ENCODE peak calls at places on chromosomes 5 and 9, in four cellular contexts. O is lower leg skin; Z is CD4-positive, alpha-beta T cell; K is HFF-Myc. P is an unnamed sample.

GRCh38 chr5:57891443-57891842 is 408.8 kb upstream of the ACTBL2 start:
- DNase-seq in O (no peak), Z (no peak), K (no peak), P (no peak)

GRCh38 chr5:175606409-175606808 is 51.5 kb upstream of the HRH2 start:
- DNase-seq in O (no peak), Z (no peak), K (no peak), P (no peak)

GRCh38 chr9:96243798-96244197 is 58.2 kb downstream of the HSD17B3 start:
- DNase-seq in O (no peak), Z (no peak), K (no peak), P (no peak)

GRCh38 chr5:110757118-110757729 is 18.4 kb downstream of the SLC25A46 start:
- DNase-seq in O (no peak), Z (no peak), K (no peak), P (no peak)

GRCh38 chr9:104858271-104858670 is 69.7 kb downstream of the ABCA1 start:
- DNase-seq in O (no peak), Z (no peak), K (no peak), P (no peak)

GRCh38 chr9:124411514-124412227 is 3.6 kb downstream of the PSMB7 start:
- DNase-seq in O (no peak), Z (no peak), K (no peak), P (no peak)

GRCh38 chr9:13860926-13861325 is 453.0 kb downstream of the NFIB start:
- DNase-seq in O (no peak), Z (no peak), K (no peak), P (no peak)

GRCh38 chr9:130069048-130069447 is 15.3 kb downstream of the GPR107 start:
- DNase-seq in O (no peak), Z (no peak), K (no peak), P (no peak)

GRCh38 chr9:16540996-16541668 is 329.3 kb downstream of the BNC2 start:
- DNase-seq in O (no peak), Z (no peak), K (no peak), P (no peak)

GRCh38 chr9:75046725-75047345 is 18.7 kb upstream of the CARNMT1 start:
- DNase-seq in O (no peak), Z (no peak), K (no peak), P (no peak)

GRCh38 chr9:17528859-17529258 is 50.0 kb upstream of the SH3GL2 start:
- DNase-seq in O (no peak), Z (no peak), K (no peak), P (no peak)

GRCh38 chr5:139677404-139678282 is 29.5 kb downstream of the CXXC5 start:
- DNase-seq in O (no peak), Z (no peak), K (no peak), P (no peak)

GRCh38 chr9:102779341-102779740 is 215.8 kb upstream of the CYLC2 start:
- DNase-seq in O (no peak), Z (no peak), K (no peak), P (no peak)

GRCh38 chr5:84383816-84384603 is 670 bp downstream of the EDIL3 start:
- DNase-seq in O (no peak), Z (no peak), K (no peak), P (peak; percentile 76)

GRCh38 chr9:130599625-130600024 is 20.2 kb downstream of the FUBP3 start:
- DNase-seq in O (no peak), Z (no peak), K (no peak), P (no peak)

GRCh38 chr5:14226992-14227391 is 83.8 kb downstream of the TRIO start:
- DNase-seq in O (no peak), Z (no peak), K (no peak), P (no peak)

GRCh38 chr5:2912741-2913140 is 161.3 kb upstream of the IRX2 start:
- DNase-seq in O (peak; percentile 74), Z (no peak), K (no peak), P (peak; percentile 54)

GRCh38 chr9:16143947-16144890 is 591.4 kb downstream of the CCDC171 start:
- DNase-seq in O (peak; percentile 70), Z (no peak), K (no peak), P (no peak)

GRCh38 chr5:137858223-137858916 is 9.3 kb upstream of the MYOT start:
- DNase-seq in O (no peak), Z (no peak), K (no peak), P (no peak)

GRCh38 chr5:151094054-151094858 is 13.4 kb upstream of the TNIP1 start:
- DNase-seq in O (no peak), Z (no peak), K (no peak), P (no peak)

GRCh38 chr9:128553695-128554094 is 1.3 kb downstream of the SPTAN1 start:
- DNase-seq in O (no peak), Z (no peak), K (no peak), P (no peak)

GRCh38 chr9:128551652-128552152 is 685 bp upstream of the SPTAN1 start:
- DNase-seq in O (no peak), Z (no peak), K (no peak), P (peak; percentile 92)

GRCh38 chr9:128550770-128551651 is 1.4 kb upstream of the SPTAN1 start:
- DNase-seq in O (no peak), Z (no peak), K (no peak), P (no peak)

GRCh38 chr9:128552744-128553221 is 396 bp downstream of the SPTAN1 start:
- DNase-seq in O (peak; percentile 91), Z (peak; percentile 60), K (no peak), P (no peak)

GRCh38 chr9:128552153-128552743 is at the start of gene SPTAN1:
- DNase-seq in O (peak; percentile 98), Z (peak; percentile 95), K (peak; percentile 56), P (peak; percentile 93)
- TF ChIP-seq CTCF in O (no peak), Z (no peak), K (no peak), P (no peak)

DNA sequence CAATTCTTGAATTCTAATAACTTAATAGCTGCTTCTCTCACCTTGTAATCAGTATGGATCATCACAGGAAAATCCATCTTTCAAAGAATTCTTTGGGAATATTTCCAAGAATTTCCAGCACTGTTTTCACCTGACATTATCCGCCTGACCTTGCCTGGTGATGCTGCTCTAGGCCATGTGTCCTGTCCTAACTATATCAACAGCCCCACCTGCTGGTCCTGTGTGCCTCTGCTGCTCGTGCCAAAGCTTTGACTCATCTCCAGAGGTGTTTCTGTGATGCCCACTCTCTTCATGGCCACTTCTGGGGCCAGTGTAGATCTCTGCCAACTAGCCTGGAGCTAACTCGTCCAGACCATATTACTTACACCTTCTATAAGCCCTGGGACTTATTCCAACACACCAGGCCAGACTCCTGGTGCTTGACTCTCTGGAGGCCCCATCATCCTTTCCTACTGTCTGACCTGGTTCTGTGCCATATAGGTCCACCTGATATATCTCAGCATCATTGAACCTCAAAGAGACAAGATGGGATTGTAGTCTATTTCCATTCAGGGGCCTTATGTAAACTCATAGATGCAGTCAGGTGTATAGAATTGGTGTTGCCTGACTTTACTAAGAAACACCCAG is 67.5 kb upstream of the CKMT2 start:
- DNase-seq in O (no peak), Z (peak; percentile 56), K (peak; percentile 57), P (peak; percentile 28)
- TF ChIP-seq CTCF in O (no peak), Z (peak; percentile 68), K (peak; percentile 78), P (peak; percentile 21)

DNA sequence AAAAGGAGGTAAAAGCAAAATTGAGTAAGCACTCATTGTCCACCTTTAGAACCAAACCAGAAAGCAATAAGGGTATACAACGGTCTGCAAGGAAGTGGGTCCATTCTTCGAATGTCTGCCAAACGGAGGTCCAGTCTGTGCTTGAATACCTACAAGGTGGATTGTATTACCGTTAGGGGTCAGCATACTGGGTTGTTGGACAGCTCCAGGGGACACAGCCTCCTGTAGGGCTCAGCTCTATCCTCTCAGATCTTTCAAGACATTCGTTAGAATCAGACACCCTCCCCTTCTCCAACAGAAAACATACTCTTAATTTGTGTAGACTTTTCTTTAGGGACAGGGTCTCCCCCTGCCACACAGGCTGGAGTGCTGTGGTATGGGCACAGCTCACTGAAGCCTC is 5.5 kb downstream of the ASTN2 start:
- DNase-seq in O (no peak), Z (no peak), K (no peak), P (no peak)
- TF ChIP-seq CTCF in O (no peak), Z (no peak), K (no peak), P (no peak)

GRCh38 chr5:1134478-1134877 is 22.6 kb upstream of the SLC12A7 start:
- DNase-seq in O (no peak), Z (no peak), K (no peak), P (no peak)
- TF ChIP-seq CTCF in O (no peak), Z (no peak), K (no peak), P (no peak)

GRCh38 chr9:68574150-68574549 is 33.5 kb upstream of the TMEM252 start:
- DNase-seq in O (no peak), Z (no peak), K (no peak), P (no peak)

GRCh38 chr9:68575821-68576220 is 35.1 kb upstream of the TMEM252 start:
- DNase-seq in O (no peak), Z (no peak), K (no peak), P (no peak)

DNA sequence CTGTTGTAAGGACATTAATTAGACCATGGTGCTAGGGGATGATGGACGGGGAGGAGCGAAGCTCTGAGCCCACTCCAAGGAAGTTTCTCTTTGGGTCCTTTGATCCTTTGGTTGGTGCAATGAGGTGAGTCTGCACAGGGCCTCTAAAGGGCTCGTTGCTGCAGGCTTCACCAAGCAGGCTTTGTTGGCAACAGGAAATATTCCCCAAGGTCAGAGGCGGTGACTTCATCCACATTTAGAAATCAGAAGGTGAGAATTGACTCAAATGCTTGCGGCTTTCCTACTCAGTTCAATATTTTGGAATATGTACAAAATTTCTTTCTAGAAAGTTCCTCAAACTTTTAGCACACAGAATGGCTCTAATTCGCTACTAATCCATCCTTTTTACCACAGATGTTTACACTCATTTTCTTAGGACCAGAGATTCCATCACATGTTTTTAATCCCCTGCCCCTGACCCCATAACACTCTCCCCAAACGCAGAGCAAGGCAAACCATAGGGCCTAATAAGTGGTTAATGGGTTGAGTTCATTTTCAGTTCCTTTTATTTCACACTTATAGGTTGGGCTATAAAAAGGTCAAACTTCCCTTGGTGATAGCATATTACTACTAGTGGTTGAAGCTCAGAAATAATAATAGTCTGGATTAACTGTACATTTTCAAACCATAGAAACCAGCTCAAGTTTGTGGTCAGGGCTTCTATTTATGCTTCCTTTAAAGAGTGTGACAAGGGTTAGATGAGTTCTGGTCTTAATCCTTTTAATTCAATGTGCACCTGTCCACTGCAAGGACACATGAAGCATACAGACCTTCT is 37.3 kb upstream of the TMEM252 start:
- DNase-seq in O (no peak), Z (no peak), K (no peak), P (no peak)
- TF ChIP-seq CTCF in O (no peak), Z (no peak), K (no peak), P (no peak)

P was measured in coronary artery.